ENCODE peak calls at places on chromosomes 2 and 18, in four cellular contexts. B is GM06990, D is adrenal gland, I is hepatocyte. R is an unnamed sample.

GRCh38 chr2:158990397-158991209 is 22.2 kb downstream of the TANC1 start:
- DNase-seq in B (no peak), D (no peak), I (no peak), R (no peak)

GRCh38 chr18:48106498-48106897 is 176.0 kb upstream of the SMAD2 start:
- DNase-seq in B (no peak), D (no peak), I (no peak), R (no peak)

GRCh38 chr2:71974846-71975245 is 172.8 kb downstream of the CYP26B1 start:
- DNase-seq in B (no peak), D (no peak), I (no peak), R (no peak)

GRCh38 chr18:58894937-58895336 is 30.3 kb downstream of the ZNF532 start:
- DNase-seq in B (no peak), D (no peak), I (no peak), R (no peak)

GRCh38 chr2:110885256-110885655 is 152.9 kb downstream of the ACOXL start:
- DNase-seq in B (no peak), D (no peak), I (no peak), R (no peak)

GRCh38 chr18:54280206-54280550 is 10.9 kb downstream of the POLI start:
- DNase-seq in B (no peak), D (no peak), I (no peak), R (no peak)

GRCh38 chr2:186984481-186984880 is 135.5 kb upstream of the ZSWIM2 start:
- DNase-seq in B (no peak), D (no peak), I (no peak), R (no peak)

GRCh38 chr2:99888617-99889016 is 253.8 kb downstream of the AFF3 start:
- DNase-seq in B (no peak), D (no peak), I (no peak), R (no peak)

GRCh38 chr2:40016151-40016885 is 237.3 kb upstream of the THUMPD2 start:
- DNase-seq in B (no peak), D (no peak), I (no peak), R (no peak)

GRCh38 chr2:219327719-219328118 is 4.8 kb downstream of the RESP18 start:
- DNase-seq in B (no peak), D (no peak), I (no peak), R (no peak)

GRCh38 chr2:86622409-86622877 is 1.2 kb downstream of the RNF103 start:
- DNase-seq in B (peak; percentile 44), D (peak; percentile 51), I (peak; percentile 43), R (peak; percentile 55)

GRCh38 chr18:3088044-3088443 is 75.1 kb upstream of the LPIN2 start:
- DNase-seq in B (no peak), D (no peak), I (no peak), R (no peak)

GRCh38 chr2:86441392-86441788 is 219 bp downstream of the KDM3A start:
- DNase-seq in B (no peak), D (peak; percentile 50), I (no peak), R (no peak)

GRCh38 chr2:216574046-216574445 is 59.2 kb upstream of the IGFBP2 start:
- DNase-seq in B (no peak), D (no peak), I (no peak), R (no peak)

GRCh38 chr2:26527726-26528125 is 49.8 kb upstream of the OTOF start:
- DNase-seq in B (no peak), D (no peak), I (no peak), R (no peak)

GRCh38 chr2:63406641-63407040 is 181.6 kb downstream of the WDPCP start:
- DNase-seq in B (no peak), D (no peak), I (no peak), R (no peak)

GRCh38 chr2:55137024-55137958 is 87.0 kb upstream of the RTN4 start:
- DNase-seq in B (no peak), D (no peak), I (no peak), R (no peak)

GRCh38 chr2:13543550-13543949 is 826.8 kb downstream of the TRIB2 start:
- DNase-seq in B (no peak), D (no peak), I (no peak), R (no peak)

GRCh38 chr2:38825956-38826355 is 47.9 kb downstream of the GEMIN6 start:
- DNase-seq in B (no peak), D (no peak), I (no peak), R (no peak)
- H3K36me3 ChIP-seq in B (peaks cover 2% of the 10 kb centered on the region), D (peaks cover 28% of the 10 kb centered on the region), I (no peaks in the 10 kb centered on the region), R (peaks cover 14% of the 10 kb centered on the region)

GRCh38 chr2:130768191-130768855 is 13.0 kb downstream of the AMER3 start:
- DNase-seq in B (no peak), D (no peak), I (no peak), R (no peak)
- TF ChIP-seq CTCF in B (peak; percentile 35), D (no peak), I (no peak), R (no peak)

DNA sequence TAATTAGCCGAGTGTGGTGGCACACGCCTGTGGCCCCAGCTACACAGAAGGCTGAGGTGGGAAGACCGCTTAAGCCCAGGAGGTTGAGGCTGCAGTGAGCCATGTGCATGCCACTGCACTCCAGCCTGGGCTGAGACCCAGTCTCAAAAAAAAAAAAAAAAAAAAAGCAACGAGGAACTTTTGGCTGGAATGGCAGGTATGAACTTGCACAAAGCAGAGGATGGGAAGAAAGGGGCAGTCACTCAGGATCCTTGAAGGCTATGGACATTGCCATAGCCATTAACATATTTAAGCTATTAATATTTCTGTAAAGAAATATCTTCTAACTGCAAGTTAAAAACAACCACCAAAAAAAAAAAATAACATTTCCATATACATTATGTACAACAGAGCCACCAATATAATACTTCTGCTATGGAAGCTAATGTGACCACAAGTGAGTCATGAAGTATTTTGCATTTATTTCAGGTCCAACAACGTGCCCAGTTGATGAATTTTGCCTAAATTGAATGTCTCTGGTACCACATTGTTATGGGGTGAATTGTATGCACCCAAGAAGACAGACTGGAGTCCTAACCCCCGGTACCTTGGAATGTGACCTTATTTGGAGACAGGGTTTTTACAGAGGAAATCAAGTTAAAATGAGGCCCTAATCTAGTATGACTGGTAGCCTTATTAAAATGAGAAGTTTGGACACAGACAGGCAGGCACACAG is 102.9 kb downstream of the RBMS1 start:
- DNase-seq in B (no peak), D (no peak), I (no peak), R (no peak)
- H3K4me3 ChIP-seq in B (no peak overlapping the region), D (no peak overlapping the region), I (no peak overlapping the region), R (no peak overlapping the region)

GRCh38 chr2:36516136-36516870 is 81.7 kb downstream of the FEZ2 start:
- DNase-seq in B (no peak), D (no peak), I (peak; percentile 37), R (no peak)
- H3K36me3 ChIP-seq in B (no peaks in the 10 kb centered on the region), D (peaks cover 28% of the 10 kb centered on the region), I (no peaks in the 10 kb centered on the region), R (no peaks in the 10 kb centered on the region)

GRCh38 chr2:105125428-105125827 is 87.6 kb downstream of the MRPS9 start:
- DNase-seq in B (no peak), D (no peak), I (no peak), R (no peak)
- TF ChIP-seq CTCF in B (no peak), D (no peak), I (no peak), R (no peak)